ENCODE peak calls at places on chromosomes 4 and X, in five cellular contexts. One of them, this sample, is unnamed.

GRCh38 chr4:27245216-27245615 is 384.6 kb downstream of the STIM2 start:
- DNase-seq in tibial nerve: no peak
- DNase-seq in fibroblast of villous mesenchyme: no peak
- DNase-seq in AG04450: no peak
- DNase-seq in T-cell: no peak
- DNase-seq in this sample: no peak

GRCh38 chr4:72858328-72858727 is 211.2 kb downstream of the COX18 start:
- DNase-seq in T-cell: no peak
- DNase-seq in AG04450: peak; percentile 65
- DNase-seq in fibroblast of villous mesenchyme: peak; percentile 79
- DNase-seq in tibial nerve: no peak
- DNase-seq in this sample: no peak

GRCh38 chr4:52752921-52753320 is 1.7 kb upstream of the ERVMER34-1 start:
- DNase-seq in AG04450: no peak
- DNase-seq in T-cell: no peak
- DNase-seq in fibroblast of villous mesenchyme: no peak
- DNase-seq in tibial nerve: no peak
- DNase-seq in this sample: no peak

GRCh38 chr4:6641164-6641970 is 882 bp downstream of the MRFAP1 start:
- DNase-seq in T-cell: peak; percentile 49
- DNase-seq in tibial nerve: no peak
- DNase-seq in fibroblast of villous mesenchyme: peak; percentile 48
- DNase-seq in AG04450: no peak
- DNase-seq in this sample: peak; percentile 68

GRCh38 chr4:55355555-55355954 is 9.5 kb downstream of the SRD5A3 start:
- DNase-seq in T-cell: no peak
- DNase-seq in fibroblast of villous mesenchyme: no peak
- DNase-seq in AG04450: no peak
- DNase-seq in tibial nerve: no peak
- DNase-seq in this sample: no peak

GRCh38 chrX:9913041-9913440 is 54.1 kb upstream of the CLDN34 start:
- DNase-seq in fibroblast of villous mesenchyme: no peak
- DNase-seq in tibial nerve: no peak
- DNase-seq in AG04450: no peak
- DNase-seq in T-cell: no peak
- DNase-seq in this sample: no peak

GRCh38 chr4:177573487-177573886 is 131.2 kb upstream of the AGA start:
- DNase-seq in T-cell: no peak
- DNase-seq in fibroblast of villous mesenchyme: peak; percentile 97
- DNase-seq in AG04450: peak; percentile 74
- DNase-seq in tibial nerve: no peak
- DNase-seq in this sample: no peak

GRCh38 chr4:55407764-55408163 is 12.0 kb downstream of the TMEM165 start:
- DNase-seq in tibial nerve: no peak
- DNase-seq in AG04450: no peak
- DNase-seq in T-cell: no peak
- DNase-seq in fibroblast of villous mesenchyme: no peak
- DNase-seq in this sample: no peak

GRCh38 chrX:40096395-40097091 is 1.2 kb downstream of the BCOR start:
- DNase-seq in fibroblast of villous mesenchyme: peak; percentile 60
- DNase-seq in AG04450: no peak
- DNase-seq in T-cell: peak; percentile 68
- DNase-seq in tibial nerve: no peak
- DNase-seq in this sample: peak; percentile 62

GRCh38 chrX:119638725-119639471 is 32.7 kb upstream of the NKRF start:
- DNase-seq in tibial nerve: no peak
- DNase-seq in AG04450: no peak
- DNase-seq in fibroblast of villous mesenchyme: no peak
- DNase-seq in T-cell: no peak
- DNase-seq in this sample: no peak

GRCh38 chr4:74308215-74308614 is at the start of gene EPGN:
- DNase-seq in tibial nerve: no peak
- DNase-seq in AG04450: no peak
- DNase-seq in fibroblast of villous mesenchyme: no peak
- DNase-seq in T-cell: peak; percentile 5
- DNase-seq in this sample: no peak

GRCh38 chr4:128707864-128708263 is 101.6 kb upstream of the JADE1 start:
- DNase-seq in AG04450: no peak
- DNase-seq in fibroblast of villous mesenchyme: peak; percentile 71
- DNase-seq in tibial nerve: no peak
- DNase-seq in T-cell: no peak
- DNase-seq in this sample: no peak

GRCh38 chr4:1209821-1210220 is 37.4 kb upstream of the SPON2 start:
- DNase-seq in tibial nerve: peak; percentile 66
- DNase-seq in T-cell: no peak
- DNase-seq in AG04450: peak; percentile 55
- DNase-seq in fibroblast of villous mesenchyme: peak; percentile 96
- DNase-seq in this sample: peak; percentile 62

GRCh38 chrX:139784788-139785187 is 76.8 kb upstream of the MCF2 start:
- DNase-seq in T-cell: no peak
- DNase-seq in tibial nerve: no peak
- DNase-seq in fibroblast of villous mesenchyme: no peak
- DNase-seq in AG04450: no peak
- DNase-seq in this sample: no peak

GRCh38 chrX:77628294-77629025 is 157.6 kb downstream of the ATRX start:
- DNase-seq in fibroblast of villous mesenchyme: no peak
- DNase-seq in T-cell: no peak
- DNase-seq in tibial nerve: no peak
- DNase-seq in AG04450: no peak
- DNase-seq in this sample: no peak

GRCh38 chrX:71911731-71912050 is 1.0 kb downstream of the NHSL2 start:
- DNase-seq in AG04450: no peak
- DNase-seq in fibroblast of villous mesenchyme: no peak
- DNase-seq in T-cell: no peak
- DNase-seq in tibial nerve: no peak
- DNase-seq in this sample: no peak

GRCh38 chr4:112234952-112235609 is 3.5 kb downstream of the AP1AR start:
- DNase-seq in AG04450: peak; percentile 74
- DNase-seq in tibial nerve: peak; percentile 38
- DNase-seq in T-cell: peak; percentile 47
- DNase-seq in fibroblast of villous mesenchyme: peak; percentile 87
- DNase-seq in this sample: no peak

GRCh38 chrX:8284131-8284530 is 113.1 kb upstream of the VCX2 start:
- DNase-seq in T-cell: no peak
- DNase-seq in fibroblast of villous mesenchyme: no peak
- DNase-seq in tibial nerve: no peak
- DNase-seq in AG04450: no peak
- DNase-seq in this sample: no peak

GRCh38 chrX:57900961-57901360 is 9.3 kb downstream of the ZXDA start:
- DNase-seq in fibroblast of villous mesenchyme: no peak
- DNase-seq in tibial nerve: no peak
- DNase-seq in AG04450: no peak
- DNase-seq in T-cell: no peak
- DNase-seq in this sample: no peak

GRCh38 chr4:186266699-186267467 is 894 bp downstream of the F11 start:
- DNase-seq in AG04450: no peak
- DNase-seq in T-cell: no peak
- DNase-seq in fibroblast of villous mesenchyme: peak; percentile 2
- DNase-seq in tibial nerve: no peak
- DNase-seq in this sample: peak; percentile 63

GRCh38 chr4:142408003-142408441 is 438.1 kb downstream of the INPP4B start:
- DNase-seq in fibroblast of villous mesenchyme: peak; percentile 35
- DNase-seq in tibial nerve: no peak
- DNase-seq in T-cell: no peak
- DNase-seq in AG04450: no peak
- DNase-seq in this sample: no peak

GRCh38 chr4:81215936-81216335 is 914 bp upstream of the PRKG2 start:
- DNase-seq in fibroblast of villous mesenchyme: no peak
- DNase-seq in T-cell: no peak
- DNase-seq in AG04450: no peak
- DNase-seq in tibial nerve: no peak
- DNase-seq in this sample: no peak

GRCh38 chrX:30887721-30888120 is 1.3 kb downstream of the TAB3 start:
- DNase-seq in AG04450: no peak
- DNase-seq in T-cell: no peak
- DNase-seq in fibroblast of villous mesenchyme: no peak
- DNase-seq in tibial nerve: no peak
- DNase-seq in this sample: no peak

GRCh38 chr4:168057412-168057811 is 34.9 kb upstream of the ANXA10 start:
- DNase-seq in T-cell: no peak
- DNase-seq in tibial nerve: no peak
- DNase-seq in fibroblast of villous mesenchyme: no peak
- DNase-seq in AG04450: no peak
- DNase-seq in this sample: no peak

GRCh38 chr4:10102981-10103330 is 13.6 kb downstream of the WDR1 start:
- DNase-seq in AG04450: no peak
- DNase-seq in fibroblast of villous mesenchyme: no peak
- DNase-seq in T-cell: no peak
- DNase-seq in tibial nerve: no peak
- DNase-seq in this sample: no peak

GRCh38 chr4:91212140-91212681 is 1085.0 kb downstream of the CCSER1 start:
- DNase-seq in fibroblast of villous mesenchyme: no peak
- DNase-seq in T-cell: no peak
- DNase-seq in AG04450: no peak
- DNase-seq in tibial nerve: no peak
- DNase-seq in this sample: no peak

GRCh38 chr4:114694770-114695169 is 96.2 kb downstream of the UGT8 start:
- DNase-seq in AG04450: no peak
- DNase-seq in T-cell: no peak
- DNase-seq in fibroblast of villous mesenchyme: peak; percentile 19
- DNase-seq in tibial nerve: no peak
- DNase-seq in this sample: no peak

GRCh38 chr4:30721353-30722091 is 1.4 kb downstream of the PCDH7 start:
- DNase-seq in T-cell: no peak
- DNase-seq in AG04450: no peak
- DNase-seq in fibroblast of villous mesenchyme: peak; percentile 29
- DNase-seq in tibial nerve: no peak
- DNase-seq in this sample: no peak

GRCh38 chr4:156778606-156779005 is 193.0 kb downstream of the PDGFC start:
- DNase-seq in AG04450: peak; percentile 71
- DNase-seq in tibial nerve: no peak
- DNase-seq in T-cell: no peak
- DNase-seq in fibroblast of villous mesenchyme: peak; percentile 98
- DNase-seq in this sample: no peak

GRCh38 chrX:71164071-71164470 is 19.4 kb downstream of the NLGN3 start:
- DNase-seq in fibroblast of villous mesenchyme: no peak
- DNase-seq in AG04450: no peak
- DNase-seq in T-cell: no peak
- DNase-seq in tibial nerve: no peak
- DNase-seq in this sample: no peak

GRCh38 chr4:83285022-83285387 is 407 bp upstream of the COQ2 start:
- DNase-seq in fibroblast of villous mesenchyme: peak; percentile 64
- DNase-seq in tibial nerve: no peak
- DNase-seq in AG04450: no peak
- DNase-seq in T-cell: no peak
- DNase-seq in this sample: no peak

GRCh38 chrX:123487674-123488073 is 245.2 kb downstream of the THOC2 start:
- DNase-seq in fibroblast of villous mesenchyme: no peak
- DNase-seq in AG04450: no peak
- DNase-seq in T-cell: no peak
- DNase-seq in tibial nerve: no peak
- DNase-seq in this sample: no peak

GRCh38 chrX:41035582-41035981 is 49.7 kb upstream of the USP9X start:
- DNase-seq in T-cell: no peak
- DNase-seq in fibroblast of villous mesenchyme: no peak
- DNase-seq in tibial nerve: no peak
- DNase-seq in AG04450: no peak
- DNase-seq in this sample: no peak

GRCh38 chrX:76279007-76279406 is 106.1 kb downstream of the PBDC1 start:
- DNase-seq in fibroblast of villous mesenchyme: peak; percentile 56
- DNase-seq in AG04450: peak; percentile 1
- DNase-seq in tibial nerve: no peak
- DNase-seq in T-cell: peak; percentile 20
- DNase-seq in this sample: no peak

GRCh38 chr4:143360838-143361237 is 24.2 kb downstream of the GAB1 start:
- DNase-seq in AG04450: no peak
- DNase-seq in T-cell: no peak
- DNase-seq in fibroblast of villous mesenchyme: no peak
- DNase-seq in tibial nerve: no peak
- DNase-seq in this sample: no peak

GRCh38 chrX:97740886-97741285 is 857.2 kb downstream of the RPA4 start:
- DNase-seq in tibial nerve: no peak
- DNase-seq in T-cell: no peak
- DNase-seq in fibroblast of villous mesenchyme: no peak
- DNase-seq in AG04450: no peak
- DNase-seq in this sample: no peak

GRCh38 chr4:173194175-173194574 is 25.6 kb downstream of the GALNT7 start:
- DNase-seq in T-cell: no peak
- DNase-seq in AG04450: no peak
- DNase-seq in tibial nerve: no peak
- DNase-seq in fibroblast of villous mesenchyme: no peak
- DNase-seq in this sample: no peak

GRCh38 chr4:151727365-151727764 is 33.4 kb downstream of the GATB start:
- DNase-seq in tibial nerve: no peak
- DNase-seq in T-cell: no peak
- DNase-seq in AG04450: no peak
- DNase-seq in fibroblast of villous mesenchyme: no peak
- DNase-seq in this sample: no peak

GRCh38 chrX:150761819-150762216 is 68.6 kb downstream of the MTMR1 start:
- DNase-seq in tibial nerve: no peak
- DNase-seq in fibroblast of villous mesenchyme: no peak
- DNase-seq in T-cell: no peak
- DNase-seq in AG04450: no peak
- DNase-seq in this sample: no peak

This sample was measured in lower lobe of right lung.